ENCODE peak calls at places on chromosomes 1 and 21, in nine cellular contexts. K is activated CD4-positive, alpha-beta T cell treated with anti-CD3 and anti-CD28 coated beads for 48 hours; B is cardiac muscle cell; J is heart right ventricle; M is ELR; W is hippocampal formation; E is NCI-H510A; Y is type B pancreatic cell; G is endothelial cell. Z is an unnamed sample.

GRCh38 chr1:52636701-52637695 is 4.0 kb downstream of the SHISAL2A start:
- DNase-seq in K (peak), B (no peak), J (no peak), M (no peak), W (no peak), E (no peak), Y (no peak), G (no peak), Z (no peak)

GRCh38 chr1:162485236-162485635 is 12.4 kb upstream of the UHMK1 start:
- DNase-seq in K (no peak), B (no peak), J (no peak), M (peak), W (no peak), E (no peak), Y (no peak), G (no peak), Z (no peak)

GRCh38 chr1:68269637-68270430 is 37.5 kb upstream of the WLS start:
- DNase-seq in K (no peak), B (no peak), J (no peak), M (peak), W (no peak), E (no peak), Y (no peak), G (no peak), Z (no peak)

GRCh38 chr1:5651964-5652751 is 340.1 kb downstream of the NPHP4 start:
- DNase-seq in K (no peak), B (no peak), J (no peak), M (no peak), W (no peak), E (no peak), Y (no peak), G (no peak), Z (no peak)

GRCh38 chr21:27674037-27674436 is 707.1 kb upstream of the ADAMTS5 start:
- DNase-seq in K (no peak), B (no peak), J (no peak), M (peak), W (no peak), E (no peak), Y (no peak), G (no peak), Z (no peak)

GRCh38 chr1:200036616-200037270 is 9.2 kb downstream of the NR5A2 start:
- DNase-seq in K (no peak), B (no peak), J (no peak), M (no peak), W (no peak), E (no peak), Y (no peak), G (no peak), Z (no peak)

GRCh38 chr1:177122461-177122860 is 42.1 kb downstream of the ASTN1 start:
- DNase-seq in K (no peak), B (no peak), J (no peak), M (no peak), W (no peak), E (no peak), Y (no peak), G (no peak), Z (no peak)

GRCh38 chr1:46205794-46206193 is 2.7 kb downstream of the LURAP1 start:
- DNase-seq in K (no peak), B (no peak), J (peak), M (no peak), W (no peak), E (no peak), Y (no peak), G (no peak), Z (no peak)

GRCh38 chr1:188070848-188071247 is 1242.1 kb downstream of the PLA2G4A start:
- DNase-seq in K (no peak), B (no peak), J (no peak), M (no peak), W (no peak), E (no peak), Y (no peak), G (no peak), Z (peak)

GRCh38 chr1:15902882-15903281 is 55.4 kb downstream of the SPEN start:
- DNase-seq in K (no peak), B (no peak), J (no peak), M (peak), W (no peak), E (no peak), Y (no peak), G (no peak), Z (no peak)

GRCh38 chr1:154742586-154742985 is 127.5 kb downstream of the KCNN3 start:
- DNase-seq in K (no peak), B (no peak), J (no peak), M (no peak), W (no peak), E (no peak), Y (no peak), G (no peak), Z (no peak)

GRCh38 chr1:165650981-165651625 is 20.1 kb downstream of the MGST3 start:
- DNase-seq in K (no peak), B (no peak), J (no peak), M (peak), W (no peak), E (no peak), Y (no peak), G (no peak), Z (no peak)

GRCh38 chr1:230112131-230112701 is 45.2 kb downstream of the GALNT2 start:
- DNase-seq in K (no peak), B (peak), J (no peak), M (no peak), W (peak), E (peak), Y (no peak), G (no peak), Z (no peak)

GRCh38 chr21:45979651-45980050 is 1.9 kb upstream of the COL6A1 start:
- DNase-seq in K (no peak), B (no peak), J (no peak), M (no peak), W (no peak), E (no peak), Y (no peak), G (no peak), Z (no peak)

GRCh38 chr1:96416111-96416595 is 305.4 kb upstream of the PTBP2 start:
- DNase-seq in K (no peak), B (peak), J (peak), M (peak), W (no peak), E (no peak), Y (no peak), G (no peak), Z (no peak)

GRCh38 chr1:246309247-246309884 is 197.7 kb downstream of the SMYD3 start:
- DNase-seq in K (no peak), B (no peak), J (no peak), M (no peak), W (no peak), E (no peak), Y (no peak), G (no peak), Z (no peak)

GRCh38 chr1:167752219-167752985 is 30.6 kb downstream of the MPZL1 start:
- DNase-seq in K (no peak), B (no peak), J (no peak), M (peak), W (no peak), E (no peak), Y (no peak), G (no peak), Z (no peak)

GRCh38 chr1:229863651-229864545 is 203.1 kb upstream of the GALNT2 start:
- DNase-seq in K (no peak), B (peak), J (peak), M (no peak), W (no peak), E (no peak), Y (no peak), G (no peak), Z (no peak)

GRCh38 chr1:64664287-64664686 is 80.6 kb upstream of the RAVER2 start:
- DNase-seq in K (no peak), B (no peak), J (no peak), M (no peak), W (peak), E (no peak), Y (no peak), G (no peak), Z (no peak)

Z was measured in WTC11.